ENCODE peak calls at places on chromosomes 3 and 15, in eight cellular contexts. F is PC-3, Y is psoas muscle, E is uterus, V is pancreas, Q is ovary, S is heart right ventricle, B is right cardiac atrium. O is an unnamed sample.

GRCh38 chr3:47007482-47008257 is 28.2 kb downstream of the NBEAL2 start:
- DNase-seq in V (peak; percentile 19), Y (peak; percentile 55), Q (peak; percentile 28), E (peak; percentile 16), B (peak; percentile 17), S (peak; percentile 13), F (no peak), O (peak; percentile 6)

GRCh38 chr15:43873651-43874050 is 46.8 kb downstream of the WDR76 start:
- DNase-seq in B (no peak), Q (no peak), V (no peak), F (no peak), E (no peak), S (no peak), Y (no peak), O (no peak)

GRCh38 chr3:95911767-95912166 is 902.6 kb upstream of the EPHA6 start:
- DNase-seq in E (no peak), F (no peak), Q (no peak), B (no peak), S (no peak), Y (no peak), V (no peak), O (no peak)

GRCh38 chr3:186151077-186151971 is 42.4 kb upstream of the ETV5 start:
- DNase-seq in V (no peak), E (no peak), B (no peak), F (no peak), S (no peak), Q (no peak), Y (no peak), O (no peak)

GRCh38 chr15:71202712-71203111 is 87.4 kb downstream of the THSD4 start:
- DNase-seq in V (no peak), E (no peak), Q (no peak), Y (no peak), S (no peak), B (no peak), F (no peak), O (no peak)

GRCh38 chr3:4071481-4072184 is 231.5 kb upstream of the SETMAR start:
- DNase-seq in B (no peak), E (no peak), Y (no peak), Q (no peak), F (no peak), S (no peak), V (no peak), O (no peak)

GRCh38 chr15:67062365-67062985 is 2.9 kb upstream of the SMAD3 start:
- DNase-seq in Y (no peak), E (no peak), F (no peak), B (no peak), Q (no peak), S (no peak), V (no peak), O (no peak)

GRCh38 chr3:58659051-58659675 is 7.4 kb downstream of the FAM3D start:
- DNase-seq in F (peak; percentile 68), Q (no peak), S (no peak), Y (no peak), B (no peak), V (no peak), E (no peak), O (no peak)

GRCh38 chr15:96234109-96234892 is 96.2 kb upstream of the NR2F2 start:
- DNase-seq in B (peak; percentile 12), V (no peak), S (no peak), Q (no peak), E (peak; percentile 23), Y (no peak), F (peak; percentile 88), O (no peak)

GRCh38 chr3:156802827-156803606 is 23.1 kb upstream of the LEKR1 start:
- DNase-seq in B (no peak), E (no peak), Y (no peak), S (no peak), V (no peak), Q (no peak), F (no peak), O (no peak)

GRCh38 chr15:50181206-50181982 is 602 bp upstream of the SLC27A2 start:
- DNase-seq in Q (no peak), Y (no peak), B (no peak), V (no peak), F (no peak), E (no peak), S (no peak), O (no peak)

DNA sequence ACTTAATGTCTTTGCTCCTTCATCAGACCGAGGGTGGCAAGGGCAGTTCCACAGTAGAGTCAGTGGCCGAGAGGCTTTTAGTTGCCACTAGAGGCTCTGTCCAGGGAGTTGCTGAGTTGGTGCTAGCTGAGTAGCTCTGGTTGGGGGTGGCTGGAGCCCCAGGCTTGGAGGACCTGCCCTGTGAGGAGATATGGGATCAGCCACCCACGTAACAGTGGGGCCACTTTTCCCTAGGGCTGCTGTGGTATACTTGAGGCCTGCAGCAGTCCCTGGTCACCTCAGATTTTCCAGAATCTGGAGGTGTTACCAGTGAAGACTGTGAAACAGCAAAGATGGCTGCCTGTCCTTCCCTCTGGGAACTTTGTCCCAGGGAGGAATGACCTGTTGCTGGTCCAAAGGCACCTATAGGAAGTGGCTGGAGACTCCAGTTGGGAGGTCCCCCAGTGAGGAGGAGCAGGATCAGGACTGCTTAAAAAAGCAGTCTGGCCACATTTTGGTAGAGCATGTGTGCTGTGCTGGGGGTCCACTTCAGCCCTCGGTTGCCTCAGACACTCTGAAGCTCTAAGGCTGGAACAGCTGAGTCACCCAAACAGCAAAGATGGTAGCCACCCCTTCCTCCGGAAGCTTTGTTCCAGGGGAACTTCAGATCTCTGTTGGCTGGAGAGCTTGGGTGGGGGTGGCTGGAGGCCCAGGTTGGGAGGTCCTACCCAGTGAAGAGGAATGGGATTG is 72.9 kb downstream of the AKAP13 start:
- DNase-seq in E (no peak), Q (no peak), Y (no peak), V (no peak), F (no peak), S (no peak), B (no peak), O (no peak)
- H3K9me3 ChIP-seq in E (no peaks in the 10 kb centered on the region), Q (no peaks in the 10 kb centered on the region), Y (peaks cover 14% of the 10 kb centered on the region), V (no peaks in the 10 kb centered on the region), F (no peaks in the 10 kb centered on the region), S (peaks cover 19% of the 10 kb centered on the region), B (no peaks in the 10 kb centered on the region), O (no peaks in the 10 kb centered on the region)

DNA sequence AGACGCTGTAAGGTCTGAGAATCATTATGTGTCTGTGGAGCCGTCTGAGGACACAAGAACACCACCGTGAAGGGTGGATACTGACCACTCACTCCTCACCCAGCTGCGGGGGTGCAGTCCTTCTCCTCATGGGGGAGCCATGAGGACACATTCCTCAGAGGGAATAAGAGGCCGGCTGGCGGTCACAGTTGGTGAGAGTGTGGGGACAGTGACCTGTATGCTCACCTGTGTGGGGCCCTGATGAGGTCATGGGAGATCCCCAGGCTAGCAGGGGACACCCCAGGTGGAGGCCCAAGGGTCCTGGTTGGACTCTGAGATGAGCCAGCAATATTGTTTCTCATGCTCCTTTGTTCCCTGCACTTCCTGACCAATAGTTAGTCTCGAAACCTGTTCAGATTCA is 2.5 kb upstream of the TRPM1 start:
- DNase-seq in S (no peak), B (no peak), E (no peak), Y (no peak), V (no peak), Q (no peak), F (no peak), O (no peak)
- H3K9me3 ChIP-seq in S (no peaks in the 10 kb centered on the region), B (no peaks in the 10 kb centered on the region), E (no peaks in the 10 kb centered on the region), Y (no peaks in the 10 kb centered on the region), V (no peaks in the 10 kb centered on the region), Q (no peaks in the 10 kb centered on the region), F (no peaks in the 10 kb centered on the region), O (no peaks in the 10 kb centered on the region)

GRCh38 chr3:121961283-121961682 is 60.8 kb downstream of the ILDR1 start:
- DNase-seq in Q (no peak), B (no peak), E (no peak), F (no peak), S (no peak), Y (no peak), V (no peak), O (no peak)

GRCh38 chr3:121957674-121958419 is 63.6 kb downstream of the SLC15A2 start:
- DNase-seq in V (peak; percentile 28), Q (no peak), F (no peak), B (no peak), S (no peak), E (no peak), Y (no peak), O (no peak)

GRCh38 chr3:121958801-121959200 is 63.2 kb downstream of the ILDR1 start:
- DNase-seq in F (no peak), E (no peak), S (no peak), Y (no peak), B (no peak), V (no peak), Q (no peak), O (no peak)

DNA sequence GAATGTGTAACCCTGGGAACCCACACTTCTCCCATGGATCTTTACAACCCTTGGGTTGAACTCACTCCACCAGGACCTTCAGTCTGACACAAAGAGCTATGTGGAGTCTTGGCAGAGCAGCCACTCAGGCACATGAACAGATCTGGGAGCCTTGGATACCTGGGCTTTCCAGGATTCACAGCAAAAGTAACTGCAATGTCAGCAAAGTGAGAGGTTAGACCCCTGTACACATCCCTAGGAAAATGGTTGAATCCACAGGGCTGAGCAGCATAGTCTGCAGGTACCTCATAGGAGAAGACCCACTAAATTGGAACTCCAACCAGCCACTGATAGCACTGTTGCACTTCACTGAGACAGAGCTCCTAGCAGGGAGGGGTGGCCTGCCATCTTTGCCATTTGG is 59.6 kb downstream of the ILDR1 start:
- DNase-seq in F (no peak), B (no peak), Y (no peak), Q (no peak), V (no peak), S (no peak), E (no peak), O (no peak)
- H3K9me3 ChIP-seq in F (no peaks in the 10 kb centered on the region), B (no peaks in the 10 kb centered on the region), Y (no peaks in the 10 kb centered on the region), Q (no peaks in the 10 kb centered on the region), V (no peaks in the 10 kb centered on the region), S (no peaks in the 10 kb centered on the region), E (no peaks in the 10 kb centered on the region), O (no peaks in the 10 kb centered on the region)

GRCh38 chr3:169838511-169838910 is 25.8 kb upstream of the LRRC34 start:
- DNase-seq in Y (no peak), V (no peak), F (no peak), Q (no peak), S (no peak), E (no peak), B (no peak), O (no peak)

GRCh38 chr3:169841171-169841570 is 28.5 kb upstream of the LRRC34 start:
- DNase-seq in Q (no peak), S (no peak), B (peak; percentile 22), Y (no peak), V (no peak), F (no peak), E (no peak), O (no peak)

GRCh38 chr3:169836058-169836941 is 23.6 kb upstream of the LRRC34 start:
- DNase-seq in Y (no peak), E (no peak), Q (no peak), F (no peak), S (no peak), V (no peak), B (peak; percentile 23), O (no peak)

GRCh38 chr3:169835533-169835932 is 22.8 kb upstream of the LRRC34 start:
- DNase-seq in Q (no peak), Y (no peak), F (no peak), B (no peak), V (no peak), E (no peak), S (no peak), O (no peak)

DNA sequence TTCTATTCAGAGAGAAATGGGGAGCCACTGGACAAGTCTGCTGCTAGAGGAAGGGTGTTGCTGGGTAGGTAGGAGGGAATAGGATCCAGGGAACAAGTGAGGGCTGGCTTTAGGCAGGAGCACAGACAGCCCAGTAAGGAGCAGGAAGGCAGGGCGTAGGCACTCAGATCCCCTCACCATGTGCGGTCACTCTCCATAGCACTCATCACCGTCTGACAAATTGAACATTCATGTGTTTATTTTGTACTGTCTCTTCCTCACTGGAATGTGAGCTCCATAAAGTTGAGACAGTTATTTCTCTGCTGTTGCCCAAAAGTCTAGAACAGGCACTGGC is 24.2 kb upstream of the LRRC34 start:
- DNase-seq in B (peak; percentile 28), F (no peak), S (no peak), E (no peak), Y (no peak), Q (no peak), V (no peak), O (no peak)
- H3K9me3 ChIP-seq in B (no peaks in the 10 kb centered on the region), F (no peaks in the 10 kb centered on the region), S (no peaks in the 10 kb centered on the region), E (no peaks in the 10 kb centered on the region), Y (no peaks in the 10 kb centered on the region), Q (no peaks in the 10 kb centered on the region), V (no peaks in the 10 kb centered on the region), O (no peaks in the 10 kb centered on the region)

O was measured in T-helper 17 cell.